ENCODE peak calls at places on chromosomes 16 and 17, in eight cellular contexts. One of them, this sample, is unnamed.

GRCh38 chr17:75983501-75984181 is 4.6 kb downstream of the TEN1 start:
- DNase-seq in AG08395: no peak
- DNase-seq in prostate gland: no peak
- DNase-seq in activated T-helper 1 cell treated with anti-CD3 and anti-CD28 coated beads, Interleukin-2, amount 50 U/mL, for 16 hours: no peak
- DNase-seq in mammary epithelial cell: peak; percentile 33
- DNase-seq in PC-9: peak; percentile 61
- DNase-seq in cardiac muscle cell: no peak
- DNase-seq in T47D: no peak
- DNase-seq in this sample: no peak

GRCh38 chr17:81959362-81960129 is 1.4 kb downstream of the NOTUM start:
- DNase-seq in AG08395: peak; percentile 73
- DNase-seq in prostate gland: peak; percentile 53
- DNase-seq in activated T-helper 1 cell treated with anti-CD3 and anti-CD28 coated beads, Interleukin-2, amount 50 U/mL, for 16 hours: peak; percentile 75
- DNase-seq in mammary epithelial cell: peak; percentile 33
- DNase-seq in PC-9: no peak
- DNase-seq in cardiac muscle cell: peak; percentile 74
- DNase-seq in T47D: peak; percentile 90
- DNase-seq in this sample: no peak

GRCh38 chr16:52439171-52439701 is 107.7 kb downstream of the TOX3 start:
- DNase-seq in AG08395: no peak
- DNase-seq in prostate gland: no peak
- DNase-seq in activated T-helper 1 cell treated with anti-CD3 and anti-CD28 coated beads, Interleukin-2, amount 50 U/mL, for 16 hours: no peak
- DNase-seq in mammary epithelial cell: no peak
- DNase-seq in PC-9: no peak
- DNase-seq in cardiac muscle cell: no peak
- DNase-seq in T47D: no peak
- DNase-seq in this sample: no peak

GRCh38 chr16:84511821-84512220 is 7.4 kb upstream of the MEAK7 start:
- DNase-seq in AG08395: no peak
- DNase-seq in prostate gland: no peak
- DNase-seq in activated T-helper 1 cell treated with anti-CD3 and anti-CD28 coated beads, Interleukin-2, amount 50 U/mL, for 16 hours: no peak
- DNase-seq in mammary epithelial cell: no peak
- DNase-seq in PC-9: no peak
- DNase-seq in cardiac muscle cell: no peak
- DNase-seq in T47D: no peak
- DNase-seq in this sample: no peak

GRCh38 chr16:81542609-81543570 is 98.3 kb downstream of the CMIP start:
- DNase-seq in AG08395: no peak
- DNase-seq in prostate gland: no peak
- DNase-seq in activated T-helper 1 cell treated with anti-CD3 and anti-CD28 coated beads, Interleukin-2, amount 50 U/mL, for 16 hours: no peak
- DNase-seq in mammary epithelial cell: no peak
- DNase-seq in PC-9: no peak
- DNase-seq in cardiac muscle cell: no peak
- DNase-seq in T47D: no peak
- DNase-seq in this sample: no peak

GRCh38 chr16:16095646-16096045 is 127.6 kb downstream of the ABCC6 start:
- DNase-seq in AG08395: no peak
- DNase-seq in prostate gland: no peak
- DNase-seq in activated T-helper 1 cell treated with anti-CD3 and anti-CD28 coated beads, Interleukin-2, amount 50 U/mL, for 16 hours: no peak
- DNase-seq in mammary epithelial cell: no peak
- DNase-seq in PC-9: no peak
- DNase-seq in cardiac muscle cell: no peak
- DNase-seq in T47D: no peak
- DNase-seq in this sample: no peak

GRCh38 chr17:6041261-6041660 is 28.9 kb upstream of the WSCD1 start:
- DNase-seq in AG08395: no peak
- DNase-seq in prostate gland: no peak
- DNase-seq in activated T-helper 1 cell treated with anti-CD3 and anti-CD28 coated beads, Interleukin-2, amount 50 U/mL, for 16 hours: no peak
- DNase-seq in mammary epithelial cell: no peak
- DNase-seq in PC-9: no peak
- DNase-seq in cardiac muscle cell: no peak
- DNase-seq in T47D: no peak
- DNase-seq in this sample: no peak

GRCh38 chr16:71441348-71441781 is 489 bp downstream of the TLE7 start:
- DNase-seq in AG08395: no peak
- DNase-seq in prostate gland: no peak
- DNase-seq in activated T-helper 1 cell treated with anti-CD3 and anti-CD28 coated beads, Interleukin-2, amount 50 U/mL, for 16 hours: no peak
- DNase-seq in mammary epithelial cell: no peak
- DNase-seq in PC-9: no peak
- DNase-seq in cardiac muscle cell: no peak
- DNase-seq in T47D: no peak
- DNase-seq in this sample: no peak

GRCh38 chr17:7466644-7467341 is 12.6 kb downstream of the ZBTB4 start:
- DNase-seq in AG08395: no peak
- DNase-seq in prostate gland: no peak
- DNase-seq in activated T-helper 1 cell treated with anti-CD3 and anti-CD28 coated beads, Interleukin-2, amount 50 U/mL, for 16 hours: no peak
- DNase-seq in mammary epithelial cell: peak; percentile 26
- DNase-seq in PC-9: no peak
- DNase-seq in cardiac muscle cell: no peak
- DNase-seq in T47D: no peak
- DNase-seq in this sample: no peak

GRCh38 chr17:81453049-81453448 is 57.8 kb downstream of the BAHCC1 start:
- DNase-seq in AG08395: no peak
- DNase-seq in prostate gland: no peak
- DNase-seq in activated T-helper 1 cell treated with anti-CD3 and anti-CD28 coated beads, Interleukin-2, amount 50 U/mL, for 16 hours: no peak
- DNase-seq in mammary epithelial cell: no peak
- DNase-seq in PC-9: no peak
- DNase-seq in cardiac muscle cell: no peak
- DNase-seq in T47D: no peak
- DNase-seq in this sample: no peak

GRCh38 chr17:12995896-12996295 is 21.9 kb downstream of the ELAC2 start:
- DNase-seq in AG08395: no peak
- DNase-seq in prostate gland: no peak
- DNase-seq in activated T-helper 1 cell treated with anti-CD3 and anti-CD28 coated beads, Interleukin-2, amount 50 U/mL, for 16 hours: no peak
- DNase-seq in mammary epithelial cell: no peak
- DNase-seq in PC-9: no peak
- DNase-seq in cardiac muscle cell: no peak
- DNase-seq in T47D: no peak
- DNase-seq in this sample: no peak

GRCh38 chr16:15057755-15058417 is 2.0 kb upstream of the NTAN1 start:
- DNase-seq in AG08395: no peak
- DNase-seq in prostate gland: no peak
- DNase-seq in activated T-helper 1 cell treated with anti-CD3 and anti-CD28 coated beads, Interleukin-2, amount 50 U/mL, for 16 hours: no peak
- DNase-seq in mammary epithelial cell: no peak
- DNase-seq in PC-9: peak; percentile 84
- DNase-seq in cardiac muscle cell: no peak
- DNase-seq in T47D: no peak
- DNase-seq in this sample: no peak

GRCh38 chr17:82922646-82923045 is 82.8 kb upstream of the ZNF750 start:
- DNase-seq in AG08395: no peak
- DNase-seq in prostate gland: no peak
- DNase-seq in activated T-helper 1 cell treated with anti-CD3 and anti-CD28 coated beads, Interleukin-2, amount 50 U/mL, for 16 hours: no peak
- DNase-seq in mammary epithelial cell: no peak
- DNase-seq in PC-9: no peak
- DNase-seq in cardiac muscle cell: no peak
- DNase-seq in T47D: no peak
- DNase-seq in this sample: no peak

GRCh38 chr17:6489016-6489550 is 44.8 kb downstream of the PIMREG start:
- DNase-seq in AG08395: no peak
- DNase-seq in prostate gland: no peak
- DNase-seq in activated T-helper 1 cell treated with anti-CD3 and anti-CD28 coated beads, Interleukin-2, amount 50 U/mL, for 16 hours: no peak
- DNase-seq in mammary epithelial cell: no peak
- DNase-seq in PC-9: no peak
- DNase-seq in cardiac muscle cell: no peak
- DNase-seq in T47D: no peak
- DNase-seq in this sample: no peak

GRCh38 chr17:6323626-6324356 is 111.1 kb downstream of the AIPL1 start:
- DNase-seq in AG08395: no peak
- DNase-seq in prostate gland: no peak
- DNase-seq in activated T-helper 1 cell treated with anti-CD3 and anti-CD28 coated beads, Interleukin-2, amount 50 U/mL, for 16 hours: no peak
- DNase-seq in mammary epithelial cell: peak; percentile 8
- DNase-seq in PC-9: no peak
- DNase-seq in cardiac muscle cell: no peak
- DNase-seq in T47D: no peak
- DNase-seq in this sample: peak; percentile 70

GRCh38 chr16:71476457-71476856 is 12.7 kb downstream of the ZNF19 start:
- DNase-seq in AG08395: no peak
- DNase-seq in prostate gland: no peak
- DNase-seq in activated T-helper 1 cell treated with anti-CD3 and anti-CD28 coated beads, Interleukin-2, amount 50 U/mL, for 16 hours: no peak
- DNase-seq in mammary epithelial cell: no peak
- DNase-seq in PC-9: no peak
- DNase-seq in cardiac muscle cell: no peak
- DNase-seq in T47D: no peak
- DNase-seq in this sample: no peak

GRCh38 chr16:800834-801488 is 427 bp upstream of the GNG13 start:
- DNase-seq in AG08395: no peak
- DNase-seq in prostate gland: no peak
- DNase-seq in activated T-helper 1 cell treated with anti-CD3 and anti-CD28 coated beads, Interleukin-2, amount 50 U/mL, for 16 hours: no peak
- DNase-seq in mammary epithelial cell: no peak
- DNase-seq in PC-9: no peak
- DNase-seq in cardiac muscle cell: no peak
- DNase-seq in T47D: no peak
- DNase-seq in this sample: no peak

GRCh38 chr17:44777394-44778348 is 18.9 kb downstream of the ADAM11 start:
- DNase-seq in AG08395: no peak
- DNase-seq in prostate gland: no peak
- DNase-seq in activated T-helper 1 cell treated with anti-CD3 and anti-CD28 coated beads, Interleukin-2, amount 50 U/mL, for 16 hours: no peak
- DNase-seq in mammary epithelial cell: no peak
- DNase-seq in PC-9: no peak
- DNase-seq in cardiac muscle cell: no peak
- DNase-seq in T47D: no peak
- DNase-seq in this sample: no peak

GRCh38 chr17:22510504-22510903 is 818.2 kb downstream of the KCNJ18 start:
- DNase-seq in AG08395: no peak
- DNase-seq in prostate gland: no peak
- DNase-seq in activated T-helper 1 cell treated with anti-CD3 and anti-CD28 coated beads, Interleukin-2, amount 50 U/mL, for 16 hours: no peak
- DNase-seq in mammary epithelial cell: no peak
- DNase-seq in PC-9: no peak
- DNase-seq in cardiac muscle cell: no peak
- DNase-seq in T47D: no peak
- DNase-seq in this sample: no peak

This sample was measured in HCT116.